ENCODE peak calls at places on chromosomes 6 and 20, in four cellular contexts. J is transverse colon, R is A549, H is K562. Z is an unnamed sample.
A peak's percentile ranks its signal among the peaks of the same experiment; 100 is the strongest.

GRCh38 chr6:165055231-165055630 is 254.2 kb downstream of the C6orf118 start:
- DNase-seq in R (no peak), H (no peak), J (no peak), Z (no peak)

GRCh38 chr6:48194596-48195295 is 83.7 kb upstream of the PTCHD4 start:
- DNase-seq in R (no peak), H (no peak), J (no peak), Z (no peak)

GRCh38 chr20:34268851-34269668 is 27.8 kb downstream of the ASIP start:
- DNase-seq in H (no peak), J (peak; percentile 37), R (no peak), Z (no peak)

GRCh38 chr20:37954626-37955025 is 51.7 kb downstream of the VSTM2L start:
- DNase-seq in R (no peak), H (no peak), J (no peak), Z (peak; percentile 47)

GRCh38 chr20:20664795-20665194 is 47.6 kb downstream of the RALGAPA2 start:
- DNase-seq in J (no peak), H (no peak), R (peak; percentile 8), Z (no peak)

GRCh38 chr20:39326050-39326449 is 363.9 kb downstream of the DHX35 start:
- DNase-seq in J (no peak), R (no peak), H (no peak), Z (no peak)

GRCh38 chr20:63322146-63322922 is 29.3 kb downstream of the COL20A1 start:
- DNase-seq in J (no peak), R (no peak), H (no peak), Z (no peak)

GRCh38 chr6:126038234-126038633 is 51.9 kb downstream of the TRMT11 start:
- DNase-seq in H (no peak), J (no peak), R (no peak), Z (no peak)

GRCh38 chr20:32235331-32236047 is 27.8 kb downstream of the POFUT1 start:
- DNase-seq in R (no peak), J (peak; percentile 57), H (no peak), Z (no peak)

GRCh38 chr6:32151131-32151884 is 431 bp downstream of the PRRT1 start:
- DNase-seq in R (no peak), H (no peak), J (no peak), Z (no peak)

GRCh38 chr6:2790588-2790987 is 25.4 kb downstream of the WRNIP1 start:
- DNase-seq in J (no peak), R (peak; percentile 34), H (no peak), Z (no peak)

GRCh38 chr20:539848-540247 is 3.7 kb downstream of the CSNK2A1 start:
- DNase-seq in J (no peak), R (no peak), H (no peak), Z (no peak)

GRCh38 chr6:116279232-116280160 is at the start of gene TSPYL1:
- DNase-seq in J (peak; percentile 97), R (peak; percentile 79), H (peak; percentile 92), Z (peak; percentile 99)
- TF ChIP-seq EP300 in J (no peak), R (no peak), H (no peak), Z (no peak)

DNA sequence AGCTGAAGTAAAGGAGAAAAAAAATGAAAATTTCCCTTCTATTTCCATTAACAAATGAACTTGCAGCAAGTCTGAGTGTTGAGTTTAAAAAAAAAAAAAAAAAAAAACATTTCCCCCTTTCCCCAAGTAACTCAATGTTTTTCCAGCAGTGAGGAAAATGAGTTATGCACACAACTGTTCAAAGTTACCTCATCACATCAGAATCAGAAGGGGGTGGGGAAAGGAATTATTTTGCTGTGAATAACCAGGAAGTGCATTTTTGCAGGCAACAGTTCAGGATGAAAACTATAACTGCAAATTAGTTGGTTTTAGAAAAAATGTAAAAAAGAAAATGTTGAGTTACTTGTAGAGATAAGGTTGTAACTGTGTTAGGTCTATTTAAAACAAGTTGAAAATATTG is 568.9 kb upstream of the CITED2 start:
- DNase-seq in H (no peak), R (peak; percentile 7), J (no peak), Z (no peak)
- TF ChIP-seq EP300 in H (no peak), R (no peak), J (no peak), Z (no peak)

GRCh38 chr6:11412011-11412424 is 125.5 kb upstream of the TMEM170B start:
- DNase-seq in H (no peak), J (no peak), R (no peak), Z (no peak)

GRCh38 chr6:11411592-11411991 is 126.0 kb upstream of the TMEM170B start:
- DNase-seq in J (no peak), H (no peak), R (no peak), Z (no peak)

GRCh38 chr6:11413112-11413687 is 124.3 kb upstream of the TMEM170B start:
- DNase-seq in R (no peak), H (no peak), J (no peak), Z (no peak)

GRCh38 chr6:11412616-11413015 is 124.9 kb upstream of the TMEM170B start:
- DNase-seq in H (no peak), R (no peak), J (no peak), Z (no peak)

DNA sequence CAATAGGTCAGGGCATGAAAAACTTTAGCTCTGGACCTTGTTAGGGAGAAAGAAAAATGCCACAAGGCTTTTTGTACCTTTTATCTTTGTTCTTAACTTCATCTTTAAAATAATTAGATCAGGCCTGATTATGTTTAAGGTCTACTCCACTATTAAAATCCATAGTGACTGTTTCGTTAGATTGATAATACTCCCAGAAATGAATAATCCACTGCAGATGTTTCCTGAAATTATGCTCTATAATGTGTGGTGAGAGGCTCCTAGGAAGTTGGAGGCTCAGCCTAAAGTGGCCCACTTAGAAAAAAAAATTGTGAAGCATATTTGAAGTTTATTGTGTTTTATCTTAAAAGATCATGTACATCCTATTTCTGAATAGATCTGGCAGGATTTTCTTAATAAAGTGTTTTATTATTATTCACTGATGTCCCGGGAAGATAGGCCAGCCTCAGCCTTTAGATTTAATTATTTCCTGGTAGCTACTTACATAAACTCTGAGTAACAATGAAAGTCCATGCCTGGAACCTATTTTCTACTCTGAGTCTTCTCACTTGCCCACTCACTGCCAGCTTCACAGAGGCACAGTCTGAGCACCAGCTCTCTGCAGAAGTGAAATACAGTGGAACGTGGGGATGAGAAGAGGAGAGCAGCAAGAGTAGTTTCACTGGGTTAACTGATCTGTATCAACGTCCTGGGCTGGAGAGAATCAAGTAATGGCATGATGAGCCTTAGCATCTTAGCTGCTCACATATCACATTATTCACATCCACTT is 126.8 kb upstream of the TMEM170B start:
- DNase-seq in R (no peak), H (no peak), J (no peak), Z (no peak)
- TF ChIP-seq EP300 in R (no peak), H (no peak), J (no peak), Z (no peak)

GRCh38 chr6:110741517-110741916 is 73.8 kb downstream of the CDK19 start:
- DNase-seq in J (no peak), H (no peak), R (no peak), Z (no peak)

GRCh38 chr6:110746680-110747079 is 68.6 kb downstream of the CDK19 start:
- DNase-seq in J (no peak), R (no peak), H (no peak), Z (no peak)

GRCh38 chr6:110748458-110748857 is 66.8 kb downstream of the CDK19 start:
- DNase-seq in H (no peak), J (no peak), R (no peak), Z (no peak)

GRCh38 chr6:110744991-110745390 is 70.3 kb downstream of the CDK19 start:
- DNase-seq in H (no peak), J (no peak), R (no peak), Z (no peak)
- TF ChIP-seq EP300 in H (no peak), J (no peak), R (no peak), Z (no peak)

GRCh38 chr6:151137441-151137984 is 102.3 kb upstream of the AKAP12 start:
- DNase-seq in R (no peak), H (no peak), J (no peak), Z (no peak)
- TF ChIP-seq EP300 in R (no peak), H (no peak), J (no peak), Z (no peak)

GRCh38 chr6:149052350-149053106 is 265.0 kb upstream of the TAB2 start:
- DNase-seq in H (no peak), R (no peak), J (no peak), Z (no peak)
- TF ChIP-seq EP300 in H (no peak), R (no peak), J (no peak), Z (no peak)